ENCODE peak calls at places on chromosomes 2 and 18, in five cellular contexts. T is NCI-H510A treated with DMSO at 0.1 percent for 48 hours; S is left cardiac atrium; G is A172; V is NK-92 treated with Interleukin-12 subunit alpha and Interleukin-12 subunit beta, amount 100 ng/mL, for 24 hours. A is an unnamed sample.

GRCh38 chr18:38427234-38427633 is 861.6 kb upstream of the CELF4 start:
- DNase-seq in T (no peak), S (no peak), G (no peak), V (no peak), A (no peak)

GRCh38 chr2:166665991-166666940 is 172.2 kb upstream of the SCN7A start:
- DNase-seq in T (no peak), S (no peak), G (peak), V (no peak), A (peak)

GRCh38 chr2:101151141-101151858 is at the start of gene TBC1D8:
- DNase-seq in T (peak), S (peak), G (peak), V (no peak), A (peak)

GRCh38 chr2:235381261-235381912 is 112.5 kb upstream of the AGAP1 start:
- DNase-seq in T (no peak), S (no peak), G (no peak), V (no peak), A (no peak)

GRCh38 chr18:11947214-11948119 is 33.8 kb upstream of the IMPA2 start:
- DNase-seq in T (peak), S (peak), G (peak), V (no peak), A (peak)

GRCh38 chr2:107591541-107591940 is 235.2 kb upstream of the RGPD4 start:
- DNase-seq in T (no peak), S (no peak), G (no peak), V (no peak), A (no peak)

GRCh38 chr2:158495175-158495574 is 38.4 kb downstream of the PKP4 start:
- DNase-seq in T (no peak), S (no peak), G (no peak), V (no peak), A (no peak)

GRCh38 chr2:235493775-235494715 is at the start of gene AGAP1:
- DNase-seq in T (peak), S (peak), G (peak), V (no peak), A (peak)

GRCh38 chr2:42071762-42072161 is 23.9 kb downstream of the PKDCC start:
- DNase-seq in T (no peak), S (no peak), G (no peak), V (no peak), A (no peak)

GRCh38 chr2:83844490-83844889 is 614.6 kb downstream of the SUCLG1 start:
- DNase-seq in T (no peak), S (no peak), G (no peak), V (no peak), A (peak)

GRCh38 chr2:45145073-45145899 is 136.0 kb upstream of the SIX2 start:
- DNase-seq in T (no peak), S (no peak), G (no peak), V (no peak), A (no peak)

GRCh38 chr2:59567115-59567514 is 986.3 kb downstream of the BCL11A start:
- DNase-seq in T (peak), S (no peak), G (no peak), V (no peak), A (no peak)

GRCh38 chr2:187482796-187483195 is 34.7 kb upstream of the CALCRL start:
- DNase-seq in T (no peak), S (no peak), G (no peak), V (no peak), A (no peak)

GRCh38 chr2:28713582-28714292 is 37.9 kb upstream of the PPP1CB start:
- DNase-seq in T (no peak), S (no peak), G (peak), V (no peak), A (peak)

GRCh38 chr2:173903611-173904394 is 61.4 kb downstream of the SP3 start:
- DNase-seq in T (no peak), S (no peak), G (no peak), V (no peak), A (peak)

GRCh38 chr18:47075098-47075883 is 39.9 kb upstream of the ELOA2 start:
- DNase-seq in T (peak), S (no peak), G (peak), V (no peak), A (peak)

GRCh38 chr2:101679801-101680487 is 17.6 kb upstream of the MAP4K4 start:
- DNase-seq in T (no peak), S (no peak), G (no peak), V (no peak), A (no peak)

GRCh38 chr2:241798081-241798630 is 10.8 kb upstream of the NEU4 start:
- DNase-seq in T (no peak), S (peak), G (no peak), V (no peak), A (no peak)

GRCh38 chr2:28452534-28453081 is 43.3 kb upstream of the PLB1 start:
- DNase-seq in T (peak), S (peak), G (peak), V (peak), A (peak)

GRCh38 chr2:219684721-219685689 is 57.6 kb downstream of the SLC4A3 start:
- DNase-seq in T (peak), S (peak), G (peak), V (no peak), A (peak)

GRCh38 chr2:44686561-44686960 is 254.9 kb upstream of the SIX3 start:
- DNase-seq in T (no peak), S (no peak), G (peak), V (no peak), A (peak)

GRCh38 chr2:204249437-204249836 is 295.8 kb upstream of the PARD3B start:
- DNase-seq in T (no peak), S (no peak), G (no peak), V (no peak), A (no peak)

GRCh38 chr2:111200333-111200879 is 79.7 kb downstream of the BCL2L11 start:
- DNase-seq in T (peak), S (no peak), G (no peak), V (no peak), A (no peak)

GRCh38 chr2:178109813-178110212 is 2.4 kb upstream of the RBM45 start:
- DNase-seq in T (peak), S (no peak), G (peak), V (no peak), A (peak)

GRCh38 chr18:54690198-54690597 is 99.2 kb downstream of the DYNAP start:
- DNase-seq in T (no peak), S (no peak), G (no peak), V (no peak), A (no peak)

GRCh38 chr2:159792036-159792435 is 6.0 kb downstream of the CD302 start:
- DNase-seq in T (no peak), S (no peak), G (no peak), V (no peak), A (no peak)

GRCh38 chr2:203427061-203427460 is 98.9 kb downstream of the ABI2 start:
- DNase-seq in T (no peak), S (no peak), G (peak), V (no peak), A (peak)

GRCh38 chr18:35620765-35621164 is 39.2 kb downstream of the GALNT1 start:
- DNase-seq in T (no peak), S (peak), G (no peak), V (no peak), A (no peak)

GRCh38 chr2:393711-394696 is 106.1 kb upstream of the ALKAL2 start:
- DNase-seq in T (peak), S (no peak), G (peak), V (no peak), A (peak)

GRCh38 chr2:10530607-10531239 is 82.6 kb upstream of the ODC1 start:
- DNase-seq in T (no peak), S (no peak), G (no peak), V (no peak), A (no peak)

GRCh38 chr2:182668671-182669070 is 47.4 kb upstream of the DNAJC10 start:
- DNase-seq in T (peak), S (no peak), G (peak), V (no peak), A (peak)

GRCh38 chr18:35389095-35389618 is 12.0 kb upstream of the ZNF396 start:
- DNase-seq in T (peak), S (peak), G (peak), V (no peak), A (no peak)